ENCODE peak calls at places on chromosome 13, in four cellular contexts. E is H1, J is HepG2, T is K562. X is an unnamed sample.
A peak's percentile ranks its signal among the peaks of the same experiment; 100 is the strongest.

GRCh38 chr13:36530050-36530789 is 97.9 kb downstream of the CCNA1 start:
- DNase-seq in E (no peak), J (no peak), T (no peak), X (no peak)

GRCh38 chr13:37134411-37135041 is 29.1 kb upstream of the CSNK1A1L start:
- DNase-seq in J (no peak), T (no peak), E (no peak), X (no peak)

GRCh38 chr13:106381083-106381482 is 154.4 kb downstream of the EFNB2 start:
- DNase-seq in T (no peak), J (no peak), E (no peak), X (no peak)

GRCh38 chr13:51758691-51759090 is 45.3 kb downstream of the DHRS12 start:
- DNase-seq in J (no peak), E (peak; percentile 13), T (no peak), X (no peak)

GRCh38 chr13:111877906-111878305 is 189.0 kb upstream of the SOX1 start:
- DNase-seq in E (no peak), J (no peak), T (no peak), X (no peak)

GRCh38 chr13:21999666-22000065 is 328.8 kb downstream of the FGF9 start:
- DNase-seq in J (no peak), E (no peak), T (no peak), X (no peak)

GRCh38 chr13:38872693-38873092 is 117.9 kb downstream of the STOML3 start:
- DNase-seq in E (peak; percentile 77), J (peak; percentile 35), T (peak; percentile 39), X (peak; percentile 9)

GRCh38 chr13:107680115-107680514 is 535.2 kb downstream of the LIG4 start:
- DNase-seq in J (no peak), T (no peak), E (no peak), X (no peak)

GRCh38 chr13:96080676-96081075 is 9.2 kb upstream of the HS6ST3 start:
- DNase-seq in T (no peak), J (no peak), E (no peak), X (no peak)

GRCh38 chr13:71870036-71870435 is 3.0 kb upstream of the DACH1 start:
- DNase-seq in E (no peak), J (no peak), T (no peak), X (no peak)

GRCh38 chr13:47484564-47484963 is 516.5 kb downstream of the SUCLA2 start:
- DNase-seq in T (no peak), E (no peak), J (peak; percentile 3), X (no peak)

GRCh38 chr13:48492123-48493075 is 40.5 kb downstream of the RCBTB2 start:
- DNase-seq in J (no peak), T (peak; percentile 26), E (no peak), X (no peak)

GRCh38 chr13:113410472-113411201 is 42.7 kb downstream of the ADPRHL1 start:
- DNase-seq in E (no peak), J (peak; percentile 61), T (no peak), X (peak; percentile 52)

GRCh38 chr13:113855012-113855921 is 8.6 kb downstream of the GAS6 start:
- DNase-seq in J (no peak), E (peak; percentile 40), T (no peak), X (no peak)

GRCh38 chr13:24672141-24673132 is 7.8 kb upstream of the ATP12A start:
- DNase-seq in E (no peak), T (no peak), J (no peak), X (no peak)

GRCh38 chr13:50396001-50396400 is 380.8 kb downstream of the KCNRG start:
- DNase-seq in J (no peak), T (no peak), E (no peak), X (no peak)

GRCh38 chr13:97653741-97654140 is 219.8 kb downstream of the RAP2A start:
- DNase-seq in E (no peak), J (no peak), T (no peak), X (no peak)

GRCh38 chr13:68304287-68304893 is 1074.3 kb upstream of the PCDH9 start:
- DNase-seq in E (no peak), J (peak; percentile 43), T (peak; percentile 3), X (peak; percentile 44)

GRCh38 chr13:49098771-49099512 is 121.2 kb upstream of the MLNR start:
- DNase-seq in T (no peak), E (no peak), J (no peak), X (peak; percentile 39)

GRCh38 chr13:113034451-113035208 is 65.6 kb downstream of the MCF2L start:
- DNase-seq in J (peak; percentile 52), T (peak; percentile 40), E (peak; percentile 72), X (peak; percentile 32)

GRCh38 chr13:90055121-90055520 is 1292.4 kb upstream of the MIR17HG start:
- DNase-seq in T (no peak), E (no peak), J (no peak), X (no peak)

GRCh38 chr13:97478247-97478646 is 44.3 kb downstream of the RAP2A start:
- DNase-seq in E (no peak), T (no peak), J (no peak), X (no peak)

GRCh38 chr13:20814224-20814910 is 40.6 kb upstream of the EEF1AKMT1 start:
- DNase-seq in E (no peak), T (no peak), J (no peak), X (peak; percentile 46)

GRCh38 chr13:112754281-112755025 is 64.6 kb downstream of the ATP11A start:
- DNase-seq in E (no peak), T (no peak), J (no peak), X (no peak)

GRCh38 chr13:33787051-33787591 is 30.8 kb upstream of the RFC3 start:
- DNase-seq in J (no peak), E (no peak), T (no peak), X (no peak)
- TF ChIP-seq PHF8 in J (no peak), E (no peak), T (no peak), X (no peak)

DNA sequence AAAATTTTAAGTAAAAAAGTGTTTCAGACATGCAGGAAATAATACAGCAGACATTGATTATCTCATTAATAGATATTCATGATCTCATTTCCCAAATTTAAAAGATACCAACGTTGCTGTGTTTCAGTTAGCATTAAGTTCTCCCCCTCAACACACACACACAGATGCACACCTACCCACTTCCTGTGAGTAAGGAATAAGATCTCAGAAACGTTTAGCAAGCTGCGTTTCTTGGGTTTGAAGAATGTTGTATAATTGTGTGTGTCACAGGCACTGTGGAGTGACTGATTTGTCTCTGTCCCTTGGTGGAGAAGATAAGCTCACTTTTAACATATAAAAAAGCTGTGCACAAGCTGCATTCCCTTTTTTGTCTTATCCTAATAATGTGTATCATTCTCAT is 196.8 kb downstream of the PDS5B start:
- DNase-seq in E (no peak), T (no peak), J (no peak), X (no peak)
- TF ChIP-seq PHF8 in E (no peak), T (no peak), J (no peak), X (no peak)

GRCh38 chr13:25778302-25778701 is 273.5 kb downstream of the SHISA2 start:
- DNase-seq in J (no peak), E (no peak), T (no peak), X (no peak)

GRCh38 chr13:25778808-25779207 is 273.0 kb downstream of the SHISA2 start:
- DNase-seq in E (no peak), T (no peak), J (no peak), X (no peak)

GRCh38 chr13:25784119-25784518 is 267.7 kb downstream of the SHISA2 start:
- DNase-seq in T (no peak), J (no peak), E (no peak), X (no peak)

GRCh38 chr13:25783076-25783475 is 268.7 kb downstream of the SHISA2 start:
- DNase-seq in T (no peak), E (no peak), J (no peak), X (no peak)

DNA sequence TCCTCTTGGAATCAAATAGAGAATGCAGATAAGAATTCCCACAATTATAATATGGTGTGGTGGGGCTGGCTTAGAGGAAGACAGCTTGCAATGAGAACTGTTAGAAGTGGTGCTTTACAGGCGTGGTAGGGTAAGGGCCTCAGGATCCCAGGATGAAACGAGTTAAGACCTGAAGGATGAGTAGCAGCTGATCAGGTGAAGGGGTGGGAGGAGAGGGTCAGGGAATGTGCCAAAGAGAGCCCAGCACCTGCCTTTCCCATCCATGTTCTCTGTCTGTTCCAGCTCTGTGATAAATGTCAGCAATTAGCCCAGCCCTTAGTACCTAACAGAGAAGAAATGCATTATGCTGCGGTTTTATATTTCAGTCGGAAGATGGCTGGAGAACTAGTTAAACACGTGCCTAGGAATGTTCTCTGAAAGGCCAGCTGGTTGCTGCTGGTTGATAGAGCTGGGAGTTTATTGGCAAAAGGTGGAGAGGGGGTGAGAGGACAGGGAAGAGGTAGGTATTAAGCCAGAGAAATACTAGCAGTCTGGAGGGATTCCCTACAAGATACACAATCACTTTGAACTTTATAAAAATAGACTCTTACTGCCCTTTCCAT is 268.2 kb downstream of the SHISA2 start:
- DNase-seq in E (no peak), J (no peak), T (no peak), X (no peak)
- TF ChIP-seq PHF8 in E (no peak), J (no peak), T (no peak), X (no peak)

GRCh38 chr13:56909896-56910600 is 230.7 kb upstream of the PRR20A start:
- DNase-seq in T (no peak), E (no peak), J (no peak), X (no peak)
- TF ChIP-seq PHF8 in T (no peak), E (no peak), J (no peak), X (no peak)

DNA sequence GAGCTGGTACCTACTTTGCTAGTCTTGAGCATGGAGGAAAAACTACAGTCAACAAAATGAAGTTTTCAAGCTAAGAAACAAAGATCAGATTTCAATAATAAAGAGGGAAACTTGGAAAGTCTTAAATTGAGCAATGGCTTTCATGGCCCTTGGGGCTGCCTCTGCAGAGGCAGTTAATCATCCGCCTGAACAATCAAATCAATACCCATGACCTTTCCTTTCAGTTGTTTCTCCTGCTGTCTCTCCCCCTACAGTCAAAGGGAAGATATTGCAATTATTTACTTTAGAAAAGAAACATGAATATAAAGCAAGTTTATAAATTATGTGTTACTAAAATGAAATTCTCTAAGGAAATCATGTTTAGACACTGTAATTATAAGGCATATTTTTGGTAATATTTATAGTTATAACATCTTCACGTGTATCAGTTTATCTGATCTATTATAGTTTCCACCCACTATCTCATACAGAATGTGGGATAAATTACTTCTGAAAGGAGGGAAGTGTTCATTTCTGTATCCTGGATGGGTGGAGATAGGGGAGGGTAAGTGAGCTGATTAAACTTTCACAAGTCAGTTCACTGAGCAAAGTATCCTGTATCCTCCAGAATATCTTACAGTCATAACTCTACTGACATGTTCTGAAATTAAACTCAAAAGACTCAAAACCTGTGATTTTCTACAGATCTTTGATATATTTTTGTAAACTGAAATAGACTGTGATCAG is 72.4 kb upstream of the TSC22D1 start:
- DNase-seq in E (no peak), J (peak; percentile 45), T (peak; percentile 7), X (no peak)
- TF ChIP-seq PHF8 in E (no peak), J (no peak), T (no peak), X (no peak)

GRCh38 chr13:60627071-60627686 is 230.2 kb downstream of the TDRD3 start:
- DNase-seq in E (peak; percentile 83), J (peak; percentile 29), T (peak; percentile 32), X (peak; percentile 6)
- TF ChIP-seq PHF8 in E (no peak), J (no peak), T (no peak), X (no peak)

GRCh38 chr13:98729526-98730057 is 22.9 kb downstream of the SLC15A1 start:
- DNase-seq in T (no peak), E (no peak), J (no peak), X (no peak)
- TF ChIP-seq PHF8 in T (no peak), E (no peak), J (no peak), X (no peak)